ENCODE peak calls at places on chromosomes 13 and 19, in five cellular contexts. D, T, G, H and W are unnamed samples.
A peak's percentile ranks its signal among the peaks of the same experiment; 100 is the strongest.

GRCh38 chr13:21225841-21226581 is 49.6 kb downstream of the MRPL57 start:
- DNase-seq in G (no peak), T (no peak), D (no peak), H (no peak), W (no peak)

GRCh38 chr13:44273991-44274810 is 99.4 kb upstream of the SERP2 start:
- DNase-seq in D (peak; percentile 45), G (no peak), H (no peak), T (no peak), W (peak; percentile 41)

GRCh38 chr19:5308471-5309437 is 31.9 kb downstream of the PTPRS start:
- DNase-seq in H (peak; percentile 72), T (no peak), G (peak; percentile 43), D (peak; percentile 86), W (peak; percentile 44)

GRCh38 chr19:17455308-17455707 is 5.4 kb downstream of the NXNL1 start:
- DNase-seq in D (no peak), H (no peak), G (no peak), T (no peak), W (no peak)

GRCh38 chr19:44757735-44758505 is 9.4 kb downstream of the BCL3 start:
- DNase-seq in H (peak; percentile 61), T (peak; percentile 91), D (no peak), G (no peak), W (peak; percentile 63)

GRCh38 chr19:18596752-18597157 is 8.2 kb downstream of the REX1BD start:
- DNase-seq in H (peak; percentile 67), D (no peak), G (peak; percentile 68), T (no peak), W (peak; percentile 76)

GRCh38 chr13:69633044-69633443 is 474.6 kb upstream of the ATXN8OS start:
- DNase-seq in T (no peak), G (no peak), H (no peak), D (no peak), W (no peak)

GRCh38 chr13:100512422-100512821 is 76.2 kb downstream of the GGACT start:
- DNase-seq in G (no peak), D (no peak), T (no peak), H (no peak), W (no peak)

GRCh38 chr19:28349604-28350003 is 863.3 kb downstream of the UQCRFS1 start:
- DNase-seq in H (no peak), D (no peak), G (no peak), T (no peak), W (no peak)

GRCh38 chr19:16621165-16621800 is 6.7 kb downstream of the MED26 start:
- DNase-seq in G (no peak), T (no peak), D (no peak), H (no peak), W (no peak)

GRCh38 chr19:5314907-5315298 is 25.7 kb downstream of the PTPRS start:
- DNase-seq in G (no peak), T (no peak), H (no peak), D (no peak), W (no peak)

GRCh38 chr13:93243375-93244063 is 16.9 kb downstream of the GPC6 start:
- DNase-seq in H (no peak), T (no peak), G (no peak), D (no peak), W (peak; percentile 40)
- H3K4me3 ChIP-seq in H (peak overlapping the region; percentile 30), T (no peak overlapping the region), G (no peak overlapping the region), D (no peak overlapping the region), W (no peak overlapping the region)

GRCh38 chr19:52428937-52429336 is at the start of gene ZNF534:
- DNase-seq in G (no peak), T (no peak), H (no peak), D (no peak), W (no peak)
- H3K9me3 ChIP-seq in G (no peaks in the 10 kb centered on the region), T (peaks cover 95% of the 10 kb centered on the region), H (peaks cover 97% of the 10 kb centered on the region), D (peaks cover 58% of the 10 kb centered on the region), W (peaks cover 96% of the 10 kb centered on the region)

DNA sequence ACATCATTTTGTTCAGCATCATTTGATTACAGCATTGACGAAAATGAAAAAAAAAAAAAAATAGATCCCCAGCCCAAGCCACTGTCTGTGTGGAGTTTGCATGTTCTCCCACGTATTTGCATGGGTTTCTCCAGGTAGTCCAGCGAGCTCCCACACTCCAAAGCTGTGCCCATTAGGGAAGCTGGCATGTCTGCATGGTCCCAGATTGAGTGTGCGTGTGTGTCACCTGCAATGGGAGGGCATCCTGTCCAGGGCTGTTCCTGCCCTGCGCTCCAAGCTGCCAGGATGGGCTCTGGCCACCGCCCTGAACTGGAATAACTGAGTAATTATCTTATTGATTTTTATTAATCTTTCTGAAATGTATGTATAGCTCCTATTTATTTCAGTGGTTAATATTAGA is 88.6 kb downstream of the KLF12 start:
- DNase-seq in D (no peak), T (no peak), H (no peak), G (no peak), W (no peak)
- H3K4me3 ChIP-seq in D (no peak overlapping the region), T (no peak overlapping the region), H (no peak overlapping the region), G (no peak overlapping the region), W (no peak overlapping the region)

GRCh38 chr13:38213307-38213706 is 136.3 kb upstream of the UFM1 start:
- DNase-seq in H (no peak), T (no peak), G (no peak), D (no peak), W (no peak)
- H3K9me3 ChIP-seq in H (peaks cover 16% of the 10 kb centered on the region), T (no peaks in the 10 kb centered on the region), G (no peaks in the 10 kb centered on the region), D (no peaks in the 10 kb centered on the region), W (peaks cover 4% of the 10 kb centered on the region)

DNA sequence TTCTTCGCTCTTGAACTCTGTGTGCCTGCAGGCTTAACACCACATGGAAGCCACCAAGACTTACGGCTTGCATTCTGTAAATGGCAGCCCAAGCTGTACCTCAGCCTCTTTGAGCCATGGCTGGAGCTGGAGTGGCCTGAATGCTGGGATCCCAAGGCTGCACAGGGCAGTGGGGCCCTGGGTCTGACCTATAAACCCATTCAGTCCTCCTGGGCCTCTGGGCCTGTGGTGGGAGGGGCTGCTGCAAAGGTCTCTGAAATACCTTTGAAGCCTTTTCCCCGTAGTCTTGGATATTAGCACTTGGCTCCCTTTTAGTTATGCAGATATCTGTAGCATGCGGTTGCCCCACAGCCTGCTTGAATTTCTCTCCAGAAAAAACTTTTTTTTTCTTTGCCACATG is 8.2 kb downstream of the TM9SF2 start:
- DNase-seq in G (no peak), H (no peak), D (no peak), T (no peak), W (no peak)
- H3K4me3 ChIP-seq in G (no peak overlapping the region), H (no peak overlapping the region), D (no peak overlapping the region), T (no peak overlapping the region), W (no peak overlapping the region)

GRCh38 chr19:52592301-52592700 is 22.2 kb downstream of the ZNF701 start:
- DNase-seq in G (no peak), T (no peak), H (no peak), D (no peak), W (no peak)
- H3K9me3 ChIP-seq in G (no peaks in the 10 kb centered on the region), T (peaks cover 35% of the 10 kb centered on the region), H (peaks cover 62% of the 10 kb centered on the region), D (peaks cover 11% of the 10 kb centered on the region), W (peaks cover 50% of the 10 kb centered on the region)

DNA sequence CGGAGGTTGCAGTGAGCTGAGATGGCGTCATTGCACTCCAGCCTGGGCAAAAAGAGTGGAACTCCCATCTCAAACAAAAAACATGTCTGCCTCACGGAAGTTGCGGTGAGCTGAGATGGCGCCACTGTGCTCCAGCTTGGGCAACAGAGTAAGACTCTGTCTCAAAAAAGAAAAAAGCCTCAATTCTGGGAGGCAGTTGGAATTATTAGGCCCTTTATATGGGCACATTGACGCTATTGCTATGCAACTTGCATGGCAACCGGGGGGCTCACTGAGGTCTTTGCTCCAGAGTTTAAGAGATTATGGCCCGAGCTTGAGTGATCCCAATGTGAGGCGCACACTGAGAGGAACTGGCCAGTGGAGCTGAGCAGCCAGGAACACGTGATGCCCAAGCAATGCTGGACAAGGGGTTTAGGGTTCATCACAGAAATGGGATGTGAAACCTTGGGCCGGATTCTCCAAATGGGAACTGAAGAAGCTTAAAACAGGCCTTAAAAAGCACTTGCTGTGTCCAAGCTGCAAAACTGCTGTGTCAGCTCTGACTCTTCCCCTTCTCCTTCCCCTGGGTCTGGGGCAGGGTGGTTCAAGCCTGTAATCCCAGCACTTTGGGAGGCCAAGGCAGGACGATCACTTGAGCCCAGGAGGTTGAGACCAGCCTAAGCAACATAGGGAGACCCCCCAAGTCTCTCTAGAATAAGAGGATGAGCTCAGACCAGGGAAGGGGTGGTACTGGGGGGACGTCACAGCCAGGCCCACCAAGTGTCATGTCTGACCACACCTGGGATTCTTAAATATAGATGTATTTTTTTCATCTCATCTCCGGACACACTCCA is 2.5 kb downstream of the FTL start:
- DNase-seq in H (no peak), D (no peak), T (no peak), G (peak; percentile 62), W (no peak)
- H3K4me3 ChIP-seq in H (peak overlapping the region; percentile 98), D (peak overlapping the region; percentile 100), T (peak overlapping the region; percentile 80), G (peak overlapping the region; percentile 82), W (no peak overlapping the region)

GRCh38 chr19:7655581-7655980 is 13.3 kb upstream of the RETN start:
- DNase-seq in G (no peak), D (no peak), T (no peak), H (no peak), W (no peak)

GRCh38 chr19:7662657-7663056 is 6.2 kb upstream of the RETN start:
- DNase-seq in G (no peak), H (no peak), T (no peak), D (no peak), W (no peak)

GRCh38 chr19:7654401-7654800 is 14.4 kb upstream of the RETN start:
- DNase-seq in H (no peak), T (no peak), G (no peak), D (no peak), W (no peak)

GRCh38 chr19:7657047-7657779 is 11.6 kb upstream of the RETN start:
- DNase-seq in H (no peak), G (no peak), D (no peak), T (no peak), W (no peak)

DNA sequence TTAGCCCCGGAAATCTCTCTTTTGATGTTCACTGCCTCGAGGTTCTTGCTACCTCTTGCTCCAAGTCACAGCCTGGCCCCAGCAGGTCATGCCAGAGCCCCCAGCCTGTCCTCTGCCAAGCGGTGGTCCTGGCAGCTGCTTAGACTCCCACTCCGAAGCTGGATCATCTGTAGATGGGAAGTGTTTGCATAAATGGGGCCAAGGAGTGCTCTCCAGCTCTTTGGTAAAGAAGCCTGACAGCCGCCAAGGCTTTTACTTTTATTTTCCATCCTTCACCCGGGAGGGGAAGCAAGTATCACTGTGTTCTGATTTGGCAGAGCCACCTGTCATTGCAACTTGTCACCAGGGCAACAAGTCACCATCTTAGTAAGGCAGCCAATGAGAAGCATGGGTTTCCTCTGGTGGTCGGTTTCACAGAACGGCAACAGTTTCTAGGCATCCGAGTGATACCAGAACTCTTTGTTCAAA is 10.6 kb upstream of the RETN start:
- DNase-seq in D (no peak), T (no peak), G (no peak), H (no peak), W (no peak)
- H3K9me3 ChIP-seq in D (no peaks in the 10 kb centered on the region), T (no peaks in the 10 kb centered on the region), G (no peaks in the 10 kb centered on the region), H (no peaks in the 10 kb centered on the region), W (no peaks in the 10 kb centered on the region)